ENCODE peak calls at places on chromosomes 4 and X, in five cellular contexts. T is breast epithelium, N is DND-41, A is lower lobe of right lung, R is aorta. Y is an unnamed sample.
A peak's percentile ranks its signal among the peaks of the same experiment; 100 is the strongest.

GRCh38 chr4:169080970-169081369 is 70.9 kb upstream of the CBR4 start:
- DNase-seq in T (no peak), R (no peak), N (no peak), A (no peak), Y (no peak)

GRCh38 chrX:11724122-11725017 is 33.7 kb upstream of the MSL3 start:
- DNase-seq in R (no peak), N (peak; percentile 4), T (no peak), A (no peak), Y (no peak)

GRCh38 chrX:25503826-25504225 is 488.1 kb upstream of the ARX start:
- DNase-seq in T (no peak), N (no peak), R (no peak), A (no peak), Y (no peak)

GRCh38 chrX:49876750-49877149 is 2.5 kb upstream of the USP27X start:
- DNase-seq in T (no peak), N (peak; percentile 4), A (no peak), R (no peak), Y (no peak)

GRCh38 chrX:23012162-23012561 is 12.4 kb downstream of the DDX53 start:
- DNase-seq in A (no peak), T (no peak), R (no peak), N (peak; percentile 60), Y (peak; percentile 19)

GRCh38 chrX:154548028-154548316 is 552 bp downstream of the IKBKG start:
- DNase-seq in A (no peak), N (no peak), R (no peak), T (no peak), Y (no peak)

GRCh38 chr4:10656988-10657387 is 27.6 kb downstream of the CLNK start:
- DNase-seq in N (no peak), A (no peak), R (no peak), T (no peak), Y (no peak)

GRCh38 chrX:107025538-107025937 is 25.5 kb upstream of the MORC4 start:
- DNase-seq in T (no peak), N (no peak), R (no peak), A (no peak), Y (peak; percentile 4)

GRCh38 chr4:123748806-123749205 is 352.2 kb downstream of the SPRY1 start:
- DNase-seq in N (no peak), A (no peak), T (no peak), R (no peak), Y (no peak)

GRCh38 chr4:54384563-54384962 is 155.5 kb downstream of the PDGFRA start:
- DNase-seq in R (no peak), N (peak; percentile 6), T (no peak), A (no peak), Y (no peak)

GRCh38 chr4:21806991-21807390 is 141.6 kb downstream of the KCNIP4 start:
- DNase-seq in A (no peak), T (no peak), N (no peak), R (no peak), Y (no peak)

GRCh38 chr4:76748649-76749048 is 149.3 kb downstream of the SOWAHB start:
- DNase-seq in R (no peak), A (no peak), T (no peak), N (peak; percentile 30), Y (no peak)

GRCh38 chrX:134171661-134172587 is 65.1 kb upstream of the CCDC160 start:
- DNase-seq in T (no peak), R (peak; percentile 50), N (peak; percentile 85), A (no peak), Y (peak; percentile 16)

GRCh38 chr4:134935320-134935719 is 733.7 kb upstream of the PABPC4L start:
- DNase-seq in A (no peak), T (no peak), R (no peak), N (peak; percentile 50), Y (no peak)

GRCh38 chrX:53239474-53239873 is 14.5 kb upstream of the KDM5C start:
- DNase-seq in A (no peak), N (peak; percentile 37), R (no peak), T (no peak), Y (no peak)

DNA sequence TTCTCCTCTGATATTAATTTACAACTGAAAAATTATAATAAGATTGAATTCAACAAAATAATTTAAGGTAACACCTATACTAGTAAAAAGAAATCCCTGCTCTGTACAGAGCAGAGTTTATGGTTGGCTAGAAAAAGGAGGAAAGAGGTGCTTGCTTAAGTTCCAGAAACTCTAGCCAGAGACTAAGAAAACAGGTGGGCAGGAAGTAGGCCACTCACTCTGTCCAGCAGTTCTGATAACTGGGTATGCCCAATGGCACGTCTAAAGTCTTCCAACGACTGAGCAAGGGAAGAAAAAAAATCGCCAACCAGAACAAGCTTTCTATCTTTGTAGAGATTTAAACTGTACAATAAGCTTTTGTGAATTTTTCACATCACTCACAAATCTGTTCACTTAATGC is 42.1 kb downstream of the TMEM165 start:
- DNase-seq in T (no peak), R (no peak), A (no peak), N (no peak), Y (no peak)
- H3K27ac ChIP-seq in T (no peak overlapping the region), R (no peak overlapping the region), A (no peak overlapping the region), N (no peak overlapping the region), Y (no peak overlapping the region)

GRCh38 chr4:3239342-3239741 is 9.6 kb upstream of the MSANTD1 start:
- DNase-seq in A (no peak), T (no peak), R (no peak), N (no peak), Y (no peak)

GRCh38 chr4:3241905-3242304 is 7.1 kb upstream of the MSANTD1 start:
- DNase-seq in T (no peak), R (no peak), A (no peak), N (no peak), Y (no peak)

GRCh38 chr4:3240936-3241522 is 7.9 kb upstream of the MSANTD1 start:
- DNase-seq in T (no peak), N (no peak), A (no peak), R (no peak), Y (no peak)

GRCh38 chr4:3238721-3239120 is 10.2 kb upstream of the MSANTD1 start:
- DNase-seq in A (no peak), T (no peak), R (no peak), N (no peak), Y (no peak)

DNA sequence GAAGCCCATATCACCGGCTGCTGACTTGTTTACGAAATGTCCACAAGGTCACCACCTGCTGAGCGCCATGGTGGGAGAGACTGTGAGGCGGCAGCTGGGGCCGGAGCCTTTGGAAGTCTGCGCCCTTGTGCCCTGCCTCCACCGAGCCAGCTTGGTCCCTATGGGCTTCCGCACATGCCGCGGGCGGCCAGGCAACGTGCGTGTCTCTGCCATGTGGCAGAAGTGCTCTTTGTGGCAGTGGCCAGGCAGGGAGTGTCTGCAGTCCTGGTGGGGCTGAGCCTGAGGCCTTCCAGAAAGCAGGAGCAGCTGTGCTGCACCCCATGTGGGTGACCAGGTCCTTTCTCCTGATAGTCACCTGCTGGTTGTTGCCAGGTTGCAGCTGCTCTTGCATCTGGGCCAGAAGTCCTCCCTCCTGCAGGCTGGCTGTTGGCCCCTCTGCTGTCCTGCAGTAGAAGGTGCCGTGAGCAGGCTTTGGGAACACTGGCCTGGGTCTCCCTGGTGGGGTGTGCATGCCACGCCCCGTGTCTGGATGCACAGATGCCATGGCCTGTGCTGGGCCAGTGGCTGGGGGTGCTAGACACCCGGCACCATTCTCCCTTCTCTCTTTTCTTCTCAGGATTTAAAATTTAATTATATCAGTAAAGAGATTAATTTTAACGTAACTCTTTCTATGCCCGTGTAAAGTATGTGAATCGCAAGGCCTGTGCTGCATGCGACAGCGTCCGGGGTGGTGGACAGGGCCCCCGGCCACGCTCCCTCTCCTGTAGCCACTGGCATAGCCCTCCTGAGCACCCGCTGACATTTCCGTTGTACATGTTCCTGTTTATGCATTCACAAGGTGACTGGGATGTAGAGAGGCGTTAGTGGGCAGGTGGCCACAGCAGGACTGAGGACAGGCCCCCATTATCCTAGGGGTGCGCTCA is 8.7 kb upstream of the MSANTD1 start:
- DNase-seq in N (no peak), A (no peak), R (no peak), T (no peak), Y (no peak)
- H3K36me3 ChIP-seq in N (peaks cover 52% of the 10 kb centered on the region), A (peaks cover 73% of the 10 kb centered on the region), R (peaks cover 5% of the 10 kb centered on the region), T (no peaks in the 10 kb centered on the region), Y (peaks cover 4% of the 10 kb centered on the region)

GRCh38 chr4:184395451-184395917 is 78.9 kb downstream of the IRF2 start:
- DNase-seq in T (no peak), R (no peak), A (no peak), N (no peak), Y (no peak)
- H3K27ac ChIP-seq in T (no peak overlapping the region), R (no peak overlapping the region), A (no peak overlapping the region), N (no peak overlapping the region), Y (no peak overlapping the region)

GRCh38 chr4:185344743-185345538 is 50.8 kb downstream of the LRP2BP start:
- DNase-seq in N (no peak), R (no peak), A (no peak), T (no peak), Y (peak; percentile 8)
- H3K36me3 ChIP-seq in N (no peaks in the 10 kb centered on the region), R (peaks cover 2% of the 10 kb centered on the region), A (peaks cover 62% of the 10 kb centered on the region), T (peaks cover 4% of the 10 kb centered on the region), Y (no peaks in the 10 kb centered on the region)

DNA sequence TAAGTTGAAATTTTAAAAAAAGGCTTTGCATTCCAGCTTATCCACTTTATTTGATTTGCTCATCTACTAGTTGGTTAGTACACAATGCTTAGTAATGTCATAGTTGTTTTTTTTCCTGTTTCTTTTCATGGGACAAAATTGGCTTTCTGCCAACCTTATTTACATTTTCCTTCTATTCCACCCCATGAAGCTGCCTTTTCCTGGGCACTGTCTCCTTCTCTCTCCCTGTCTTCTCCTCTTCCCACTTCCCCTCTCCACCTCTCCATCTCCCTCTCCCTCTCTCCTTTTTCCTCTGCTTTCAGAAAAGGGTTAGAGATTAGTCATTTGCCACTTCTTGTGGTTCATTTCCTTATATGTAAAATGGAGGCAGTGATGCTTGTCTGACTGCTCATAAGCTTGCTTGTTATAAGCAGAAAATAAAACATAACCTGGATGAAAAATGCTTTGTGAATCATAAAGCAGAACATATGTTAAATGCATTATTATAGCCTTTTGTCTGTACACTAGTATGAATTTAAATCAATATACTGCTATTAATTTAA is 181.9 kb downstream of the CEP135 start:
- DNase-seq in A (no peak), R (no peak), N (no peak), T (no peak), Y (no peak)
- H3K27ac ChIP-seq in A (no peak overlapping the region), R (no peak overlapping the region), N (no peak overlapping the region), T (no peak overlapping the region), Y (no peak overlapping the region)

GRCh38 chr4:1743551-1743950 is 22.2 kb downstream of the TACC3 start:
- DNase-seq in A (no peak), R (no peak), T (no peak), N (no peak), Y (no peak)
- H3K36me3 ChIP-seq in A (peaks cover 34% of the 10 kb centered on the region), R (no peaks in the 10 kb centered on the region), T (no peaks in the 10 kb centered on the region), N (peaks cover 65% of the 10 kb centered on the region), Y (no peaks in the 10 kb centered on the region)

GRCh38 chrX:13430136-13430827 is 110.4 kb upstream of the ATXN3L start:
- DNase-seq in A (no peak), R (no peak), T (no peak), N (no peak), Y (no peak)

GRCh38 chrX:13427441-13428054 is 107.7 kb upstream of the ATXN3L start:
- DNase-seq in N (no peak), A (no peak), R (no peak), T (no peak), Y (no peak)

GRCh38 chrX:13428055-13428786 is 108.4 kb upstream of the ATXN3L start:
- DNase-seq in T (no peak), A (no peak), N (peak; percentile 47), R (no peak), Y (no peak)

GRCh38 chrX:13432776-13433605 is 113.1 kb upstream of the ATXN3L start:
- DNase-seq in R (peak; percentile 54), N (no peak), A (no peak), T (no peak), Y (no peak)

DNA sequence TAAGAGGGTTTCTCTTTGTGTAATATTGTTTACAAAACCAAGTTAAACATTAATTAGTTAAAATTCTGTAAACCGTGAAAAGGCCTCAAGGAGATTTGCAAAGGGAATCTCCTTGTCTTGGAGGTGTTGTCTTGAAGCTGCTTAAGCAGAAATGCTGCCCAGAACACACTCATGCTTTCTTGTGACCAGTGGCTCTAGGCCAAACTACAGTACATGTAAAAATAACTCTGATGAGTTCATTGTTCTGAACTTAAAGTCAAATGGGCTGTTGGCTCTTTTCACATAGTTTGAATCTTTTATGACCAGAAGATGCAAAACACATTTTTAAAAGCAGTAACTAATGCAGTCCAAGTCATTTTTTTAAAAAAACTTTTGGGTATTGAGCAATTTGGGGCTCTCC is 112.5 kb upstream of the ATXN3L start:
- DNase-seq in A (no peak), T (no peak), R (peak; percentile 51), N (no peak), Y (no peak)
- H3K27ac ChIP-seq in A (peak overlapping the region; percentile 18), T (peak overlapping the region; percentile 77), R (no peak overlapping the region), N (no peak overlapping the region), Y (no peak overlapping the region)

Y was measured in naive thymus-derived CD4-positive, alpha-beta T cell.